ENCODE peak calls at places on chromosomes 12 and 14, in six cellular contexts. One of them, this sample, is unnamed.

GRCh38 chr12:53215497-53215896 is 8.4 kb upstream of the ITGB7 start:
- DNase-seq in stimulated activated naive CD4-positive, alpha-beta T cell: no peak
- DNase-seq in NB4: no peak
- DNase-seq in activated T-helper 9 cell treated with anti-CD3 and anti-CD28 coated beads, Interleukin-2, amount 50 U/mL, for 16 hours: no peak
- DNase-seq in neural crest cell: no peak
- DNase-seq in ascending aorta: no peak
- DNase-seq in this sample: no peak

GRCh38 chr14:105519946-105520698 is 6.3 kb upstream of the TMEM121 start:
- DNase-seq in stimulated activated naive CD4-positive, alpha-beta T cell: no peak
- DNase-seq in NB4: no peak
- DNase-seq in activated T-helper 9 cell treated with anti-CD3 and anti-CD28 coated beads, Interleukin-2, amount 50 U/mL, for 16 hours: no peak
- DNase-seq in neural crest cell: no peak
- DNase-seq in ascending aorta: no peak
- DNase-seq in this sample: no peak

GRCh38 chr12:87116778-87117177 is 860.6 kb upstream of the MGAT4C start:
- DNase-seq in stimulated activated naive CD4-positive, alpha-beta T cell: no peak
- DNase-seq in NB4: no peak
- DNase-seq in activated T-helper 9 cell treated with anti-CD3 and anti-CD28 coated beads, Interleukin-2, amount 50 U/mL, for 16 hours: no peak
- DNase-seq in neural crest cell: no peak
- DNase-seq in ascending aorta: no peak
- DNase-seq in this sample: no peak

GRCh38 chr12:70091021-70091521 is 152.2 kb upstream of the CNOT2 start:
- DNase-seq in stimulated activated naive CD4-positive, alpha-beta T cell: no peak
- DNase-seq in NB4: peak
- DNase-seq in activated T-helper 9 cell treated with anti-CD3 and anti-CD28 coated beads, Interleukin-2, amount 50 U/mL, for 16 hours: no peak
- DNase-seq in neural crest cell: no peak
- DNase-seq in ascending aorta: no peak
- DNase-seq in this sample: no peak

GRCh38 chr14:69260246-69260978 is 454 bp downstream of the GALNT16 start:
- DNase-seq in stimulated activated naive CD4-positive, alpha-beta T cell: no peak
- DNase-seq in NB4: no peak
- DNase-seq in activated T-helper 9 cell treated with anti-CD3 and anti-CD28 coated beads, Interleukin-2, amount 50 U/mL, for 16 hours: no peak
- DNase-seq in neural crest cell: peak
- DNase-seq in ascending aorta: no peak
- DNase-seq in this sample: no peak

GRCh38 chr12:50314629-50315312 is 31.5 kb upstream of the LIMA1 start:
- DNase-seq in stimulated activated naive CD4-positive, alpha-beta T cell: no peak
- DNase-seq in NB4: peak
- DNase-seq in activated T-helper 9 cell treated with anti-CD3 and anti-CD28 coated beads, Interleukin-2, amount 50 U/mL, for 16 hours: no peak
- DNase-seq in neural crest cell: peak
- DNase-seq in ascending aorta: no peak
- DNase-seq in this sample: no peak

GRCh38 chr14:38948171-38948570 is 154.9 kb downstream of the SEC23A start:
- DNase-seq in stimulated activated naive CD4-positive, alpha-beta T cell: no peak
- DNase-seq in NB4: no peak
- DNase-seq in activated T-helper 9 cell treated with anti-CD3 and anti-CD28 coated beads, Interleukin-2, amount 50 U/mL, for 16 hours: no peak
- DNase-seq in neural crest cell: no peak
- DNase-seq in ascending aorta: no peak
- DNase-seq in this sample: no peak

GRCh38 chr12:75979181-75979580 is 52.4 kb downstream of the PHLDA1 start:
- DNase-seq in stimulated activated naive CD4-positive, alpha-beta T cell: no peak
- DNase-seq in NB4: peak
- DNase-seq in activated T-helper 9 cell treated with anti-CD3 and anti-CD28 coated beads, Interleukin-2, amount 50 U/mL, for 16 hours: no peak
- DNase-seq in neural crest cell: no peak
- DNase-seq in ascending aorta: no peak
- DNase-seq in this sample: no peak

GRCh38 chr12:103779410-103780092 is 61.5 kb downstream of the NT5DC3 start:
- DNase-seq in stimulated activated naive CD4-positive, alpha-beta T cell: no peak
- DNase-seq in NB4: no peak
- DNase-seq in activated T-helper 9 cell treated with anti-CD3 and anti-CD28 coated beads, Interleukin-2, amount 50 U/mL, for 16 hours: no peak
- DNase-seq in neural crest cell: no peak
- DNase-seq in ascending aorta: no peak
- DNase-seq in this sample: no peak

GRCh38 chr14:71525663-71526246 is 406.5 kb upstream of the RGS6 start:
- DNase-seq in stimulated activated naive CD4-positive, alpha-beta T cell: no peak
- DNase-seq in NB4: no peak
- DNase-seq in activated T-helper 9 cell treated with anti-CD3 and anti-CD28 coated beads, Interleukin-2, amount 50 U/mL, for 16 hours: no peak
- DNase-seq in neural crest cell: no peak
- DNase-seq in ascending aorta: no peak
- DNase-seq in this sample: no peak

GRCh38 chr14:81234268-81234667 is 13.5 kb upstream of the GTF2A1 start:
- DNase-seq in stimulated activated naive CD4-positive, alpha-beta T cell: no peak
- DNase-seq in NB4: no peak
- DNase-seq in activated T-helper 9 cell treated with anti-CD3 and anti-CD28 coated beads, Interleukin-2, amount 50 U/mL, for 16 hours: no peak
- DNase-seq in neural crest cell: no peak
- DNase-seq in ascending aorta: no peak
- DNase-seq in this sample: no peak

GRCh38 chr12:86389949-86390348 is 133.8 kb upstream of the MGAT4C start:
- DNase-seq in stimulated activated naive CD4-positive, alpha-beta T cell: no peak
- DNase-seq in NB4: no peak
- DNase-seq in activated T-helper 9 cell treated with anti-CD3 and anti-CD28 coated beads, Interleukin-2, amount 50 U/mL, for 16 hours: no peak
- DNase-seq in neural crest cell: no peak
- DNase-seq in ascending aorta: no peak
- DNase-seq in this sample: no peak

GRCh38 chr12:40692617-40693502 is 621 bp downstream of the CNTN1 start:
- DNase-seq in stimulated activated naive CD4-positive, alpha-beta T cell: no peak
- DNase-seq in NB4: no peak
- DNase-seq in activated T-helper 9 cell treated with anti-CD3 and anti-CD28 coated beads, Interleukin-2, amount 50 U/mL, for 16 hours: no peak
- DNase-seq in neural crest cell: peak
- DNase-seq in ascending aorta: no peak
- DNase-seq in this sample: no peak

GRCh38 chr12:15038137-15038536 is 65.3 kb downstream of the PDE6H start:
- DNase-seq in stimulated activated naive CD4-positive, alpha-beta T cell: no peak
- DNase-seq in NB4: no peak
- DNase-seq in activated T-helper 9 cell treated with anti-CD3 and anti-CD28 coated beads, Interleukin-2, amount 50 U/mL, for 16 hours: no peak
- DNase-seq in neural crest cell: no peak
- DNase-seq in ascending aorta: no peak
- DNase-seq in this sample: no peak

GRCh38 chr12:42144174-42144423 is 575 bp downstream of the GXYLT1 start:
- DNase-seq in stimulated activated naive CD4-positive, alpha-beta T cell: no peak
- DNase-seq in NB4: peak
- DNase-seq in activated T-helper 9 cell treated with anti-CD3 and anti-CD28 coated beads, Interleukin-2, amount 50 U/mL, for 16 hours: no peak
- DNase-seq in neural crest cell: peak
- DNase-seq in ascending aorta: no peak
- DNase-seq in this sample: no peak

GRCh38 chr14:103721334-103722120 is 5.9 kb downstream of the ZFYVE21 start:
- DNase-seq in stimulated activated naive CD4-positive, alpha-beta T cell: no peak
- DNase-seq in NB4: no peak
- DNase-seq in activated T-helper 9 cell treated with anti-CD3 and anti-CD28 coated beads, Interleukin-2, amount 50 U/mL, for 16 hours: peak
- DNase-seq in neural crest cell: no peak
- DNase-seq in ascending aorta: no peak
- DNase-seq in this sample: no peak

GRCh38 chr14:100438678-100439592 is 115.8 kb downstream of the SLC25A47 start:
- DNase-seq in stimulated activated naive CD4-positive, alpha-beta T cell: no peak
- DNase-seq in NB4: no peak
- DNase-seq in activated T-helper 9 cell treated with anti-CD3 and anti-CD28 coated beads, Interleukin-2, amount 50 U/mL, for 16 hours: peak
- DNase-seq in neural crest cell: no peak
- DNase-seq in ascending aorta: no peak
- DNase-seq in this sample: no peak

GRCh38 chr14:80522936-80523335 is 311.6 kb upstream of the DIO2 start:
- DNase-seq in stimulated activated naive CD4-positive, alpha-beta T cell: no peak
- DNase-seq in NB4: no peak
- DNase-seq in activated T-helper 9 cell treated with anti-CD3 and anti-CD28 coated beads, Interleukin-2, amount 50 U/mL, for 16 hours: no peak
- DNase-seq in neural crest cell: no peak
- DNase-seq in ascending aorta: no peak
- DNase-seq in this sample: no peak

GRCh38 chr14:65788876-65789859 is 376.6 kb downstream of the FUT8 start:
- DNase-seq in stimulated activated naive CD4-positive, alpha-beta T cell: no peak
- DNase-seq in NB4: no peak
- DNase-seq in activated T-helper 9 cell treated with anti-CD3 and anti-CD28 coated beads, Interleukin-2, amount 50 U/mL, for 16 hours: no peak
- DNase-seq in neural crest cell: no peak
- DNase-seq in ascending aorta: no peak
- DNase-seq in this sample: no peak

GRCh38 chr14:23159516-23159915 is 23.9 kb downstream of the SLC7A8 start:
- DNase-seq in stimulated activated naive CD4-positive, alpha-beta T cell: no peak
- DNase-seq in NB4: no peak
- DNase-seq in activated T-helper 9 cell treated with anti-CD3 and anti-CD28 coated beads, Interleukin-2, amount 50 U/mL, for 16 hours: no peak
- DNase-seq in neural crest cell: no peak
- DNase-seq in ascending aorta: no peak
- DNase-seq in this sample: no peak

GRCh38 chr12:102910792-102911191 is 6.3 kb downstream of the PAH start:
- DNase-seq in stimulated activated naive CD4-positive, alpha-beta T cell: no peak
- DNase-seq in NB4: no peak
- DNase-seq in activated T-helper 9 cell treated with anti-CD3 and anti-CD28 coated beads, Interleukin-2, amount 50 U/mL, for 16 hours: no peak
- DNase-seq in neural crest cell: no peak
- DNase-seq in ascending aorta: no peak
- DNase-seq in this sample: no peak

GRCh38 chr12:104358353-104359003 is 54.9 kb downstream of the EID3 start:
- DNase-seq in stimulated activated naive CD4-positive, alpha-beta T cell: peak
- DNase-seq in NB4: peak
- DNase-seq in activated T-helper 9 cell treated with anti-CD3 and anti-CD28 coated beads, Interleukin-2, amount 50 U/mL, for 16 hours: peak
- DNase-seq in neural crest cell: peak
- DNase-seq in ascending aorta: no peak
- DNase-seq in this sample: peak

GRCh38 chr14:62017651-62018230 is 255.5 kb downstream of the SNAPC1 start:
- DNase-seq in stimulated activated naive CD4-positive, alpha-beta T cell: no peak
- DNase-seq in NB4: no peak
- DNase-seq in activated T-helper 9 cell treated with anti-CD3 and anti-CD28 coated beads, Interleukin-2, amount 50 U/mL, for 16 hours: no peak
- DNase-seq in neural crest cell: no peak
- DNase-seq in ascending aorta: no peak
- DNase-seq in this sample: no peak

GRCh38 chr12:106049546-106049945 is 89.2 kb downstream of the NUAK1 start:
- DNase-seq in stimulated activated naive CD4-positive, alpha-beta T cell: no peak
- DNase-seq in NB4: no peak
- DNase-seq in activated T-helper 9 cell treated with anti-CD3 and anti-CD28 coated beads, Interleukin-2, amount 50 U/mL, for 16 hours: no peak
- DNase-seq in neural crest cell: no peak
- DNase-seq in ascending aorta: no peak
- DNase-seq in this sample: no peak

GRCh38 chr14:61145258-61145902 is 135.8 kb downstream of the TMEM30B start:
- DNase-seq in stimulated activated naive CD4-positive, alpha-beta T cell: no peak
- DNase-seq in NB4: no peak
- DNase-seq in activated T-helper 9 cell treated with anti-CD3 and anti-CD28 coated beads, Interleukin-2, amount 50 U/mL, for 16 hours: no peak
- DNase-seq in neural crest cell: no peak
- DNase-seq in ascending aorta: no peak
- DNase-seq in this sample: no peak

GRCh38 chr12:86777335-86777734 is 521.1 kb upstream of the MGAT4C start:
- DNase-seq in stimulated activated naive CD4-positive, alpha-beta T cell: no peak
- DNase-seq in NB4: no peak
- DNase-seq in activated T-helper 9 cell treated with anti-CD3 and anti-CD28 coated beads, Interleukin-2, amount 50 U/mL, for 16 hours: no peak
- DNase-seq in neural crest cell: no peak
- DNase-seq in ascending aorta: no peak
- DNase-seq in this sample: no peak

GRCh38 chr12:58967551-58967950 is 47.2 kb upstream of the LRIG3 start:
- DNase-seq in stimulated activated naive CD4-positive, alpha-beta T cell: no peak
- DNase-seq in NB4: no peak
- DNase-seq in activated T-helper 9 cell treated with anti-CD3 and anti-CD28 coated beads, Interleukin-2, amount 50 U/mL, for 16 hours: no peak
- DNase-seq in neural crest cell: no peak
- DNase-seq in ascending aorta: no peak
- DNase-seq in this sample: no peak

GRCh38 chr12:28172434-28173030 is 17.7 kb upstream of the CCDC91 start:
- DNase-seq in stimulated activated naive CD4-positive, alpha-beta T cell: no peak
- DNase-seq in NB4: peak
- DNase-seq in activated T-helper 9 cell treated with anti-CD3 and anti-CD28 coated beads, Interleukin-2, amount 50 U/mL, for 16 hours: no peak
- DNase-seq in neural crest cell: no peak
- DNase-seq in ascending aorta: no peak
- DNase-seq in this sample: no peak

GRCh38 chr14:32374155-32374554 is 45.1 kb downstream of the AKAP6 start:
- DNase-seq in stimulated activated naive CD4-positive, alpha-beta T cell: no peak
- DNase-seq in NB4: no peak
- DNase-seq in activated T-helper 9 cell treated with anti-CD3 and anti-CD28 coated beads, Interleukin-2, amount 50 U/mL, for 16 hours: no peak
- DNase-seq in neural crest cell: no peak
- DNase-seq in ascending aorta: no peak
- DNase-seq in this sample: no peak

GRCh38 chr12:124633269-124633953 is 66.0 kb upstream of the NCOR2 start:
- DNase-seq in stimulated activated naive CD4-positive, alpha-beta T cell: no peak
- DNase-seq in NB4: peak
- DNase-seq in activated T-helper 9 cell treated with anti-CD3 and anti-CD28 coated beads, Interleukin-2, amount 50 U/mL, for 16 hours: no peak
- DNase-seq in neural crest cell: no peak
- DNase-seq in ascending aorta: no peak
- DNase-seq in this sample: no peak

GRCh38 chr12:107912421-107913004 is 138.0 kb downstream of the ASCL4 start:
- DNase-seq in stimulated activated naive CD4-positive, alpha-beta T cell: no peak
- DNase-seq in NB4: peak
- DNase-seq in activated T-helper 9 cell treated with anti-CD3 and anti-CD28 coated beads, Interleukin-2, amount 50 U/mL, for 16 hours: peak
- DNase-seq in neural crest cell: peak
- DNase-seq in ascending aorta: no peak
- DNase-seq in this sample: peak

GRCh38 chr12:14629832-14630688 is 62.4 kb upstream of the PLBD1 start:
- DNase-seq in stimulated activated naive CD4-positive, alpha-beta T cell: peak
- DNase-seq in NB4: peak
- DNase-seq in activated T-helper 9 cell treated with anti-CD3 and anti-CD28 coated beads, Interleukin-2, amount 50 U/mL, for 16 hours: peak
- DNase-seq in neural crest cell: peak
- DNase-seq in ascending aorta: peak
- DNase-seq in this sample: peak

GRCh38 chr12:19894049-19894448 is 454.8 kb downstream of the AEBP2 start:
- DNase-seq in stimulated activated naive CD4-positive, alpha-beta T cell: no peak
- DNase-seq in NB4: peak
- DNase-seq in activated T-helper 9 cell treated with anti-CD3 and anti-CD28 coated beads, Interleukin-2, amount 50 U/mL, for 16 hours: no peak
- DNase-seq in neural crest cell: no peak
- DNase-seq in ascending aorta: no peak
- DNase-seq in this sample: no peak

GRCh38 chr12:70305794-70306193 is 60.3 kb upstream of the KCNMB4 start:
- DNase-seq in stimulated activated naive CD4-positive, alpha-beta T cell: no peak
- DNase-seq in NB4: no peak
- DNase-seq in activated T-helper 9 cell treated with anti-CD3 and anti-CD28 coated beads, Interleukin-2, amount 50 U/mL, for 16 hours: no peak
- DNase-seq in neural crest cell: no peak
- DNase-seq in ascending aorta: no peak
- DNase-seq in this sample: no peak

GRCh38 chr14:99793213-99794155 is at the start of gene EML1:
- DNase-seq in stimulated activated naive CD4-positive, alpha-beta T cell: peak
- DNase-seq in NB4: peak
- DNase-seq in activated T-helper 9 cell treated with anti-CD3 and anti-CD28 coated beads, Interleukin-2, amount 50 U/mL, for 16 hours: peak
- DNase-seq in neural crest cell: peak
- DNase-seq in ascending aorta: no peak
- DNase-seq in this sample: peak

GRCh38 chr14:50544911-50545310 is 12.5 kb upstream of the MAP4K5 start:
- DNase-seq in stimulated activated naive CD4-positive, alpha-beta T cell: no peak
- DNase-seq in NB4: no peak
- DNase-seq in activated T-helper 9 cell treated with anti-CD3 and anti-CD28 coated beads, Interleukin-2, amount 50 U/mL, for 16 hours: no peak
- DNase-seq in neural crest cell: no peak
- DNase-seq in ascending aorta: no peak
- DNase-seq in this sample: no peak